ENCODE peak calls at places on chromosomes 12 and 14, in eight cellular contexts. One of them, this sample, is unnamed.

GRCh38 chr12:109786799-109787198 is 46.4 kb downstream of the TRPV4 start:
- DNase-seq in endothelial cell: no peak
- DNase-seq in Caco-2: no peak
- DNase-seq in hepatocyte: no peak
- DNase-seq in heart left ventricle: no peak
- DNase-seq in cardiac fibroblast: no peak
- DNase-seq in IMR-90: no peak
- DNase-seq in GM20000: no peak
- DNase-seq in this sample: no peak

GRCh38 chr12:120085920-120086319 is 30.6 kb downstream of the RAB35 start:
- DNase-seq in endothelial cell: no peak
- DNase-seq in Caco-2: no peak
- DNase-seq in hepatocyte: no peak
- DNase-seq in heart left ventricle: no peak
- DNase-seq in cardiac fibroblast: no peak
- DNase-seq in IMR-90: no peak
- DNase-seq in GM20000: no peak
- DNase-seq in this sample: no peak

GRCh38 chr12:124477109-124477915 is 90.1 kb downstream of the NCOR2 start:
- DNase-seq in endothelial cell: no peak
- DNase-seq in Caco-2: no peak
- DNase-seq in hepatocyte: no peak
- DNase-seq in heart left ventricle: no peak
- DNase-seq in cardiac fibroblast: peak; percentile 17
- DNase-seq in IMR-90: no peak
- DNase-seq in GM20000: no peak
- DNase-seq in this sample: no peak

GRCh38 chr14:61696753-61697318 is 1.5 kb downstream of the HIF1A start:
- DNase-seq in endothelial cell: no peak
- DNase-seq in Caco-2: no peak
- DNase-seq in hepatocyte: no peak
- DNase-seq in heart left ventricle: no peak
- DNase-seq in cardiac fibroblast: peak; percentile 73
- DNase-seq in IMR-90: no peak
- DNase-seq in GM20000: no peak
- DNase-seq in this sample: no peak

GRCh38 chr12:122980192-122981035 is at the start of gene ARL6IP4:
- DNase-seq in endothelial cell: peak; percentile 69
- DNase-seq in Caco-2: no peak
- DNase-seq in hepatocyte: peak; percentile 82
- DNase-seq in heart left ventricle: peak; percentile 86
- DNase-seq in cardiac fibroblast: peak; percentile 61
- DNase-seq in IMR-90: peak; percentile 54
- DNase-seq in GM20000: peak; percentile 94
- DNase-seq in this sample: peak; percentile 33

GRCh38 chr12:43653289-43653915 is 101.4 kb upstream of the ADAMTS20 start:
- DNase-seq in endothelial cell: no peak
- DNase-seq in Caco-2: no peak
- DNase-seq in hepatocyte: no peak
- DNase-seq in heart left ventricle: no peak
- DNase-seq in cardiac fibroblast: no peak
- DNase-seq in IMR-90: no peak
- DNase-seq in GM20000: no peak
- DNase-seq in this sample: no peak

GRCh38 chr14:22489957-22490950 is 98.8 kb downstream of the DAD1 start:
- DNase-seq in endothelial cell: no peak
- DNase-seq in Caco-2: no peak
- DNase-seq in hepatocyte: no peak
- DNase-seq in heart left ventricle: no peak
- DNase-seq in cardiac fibroblast: no peak
- DNase-seq in IMR-90: no peak
- DNase-seq in GM20000: no peak
- DNase-seq in this sample: no peak

GRCh38 chr14:94568186-94568585 is 6.9 kb downstream of the SERPINA4 start:
- DNase-seq in endothelial cell: no peak
- DNase-seq in Caco-2: no peak
- DNase-seq in hepatocyte: no peak
- DNase-seq in heart left ventricle: no peak
- DNase-seq in cardiac fibroblast: no peak
- DNase-seq in IMR-90: no peak
- DNase-seq in GM20000: no peak
- DNase-seq in this sample: no peak

GRCh38 chr14:20195911-20196310 is 5.2 kb downstream of the OR11G2 start:
- DNase-seq in endothelial cell: no peak
- DNase-seq in Caco-2: no peak
- DNase-seq in hepatocyte: no peak
- DNase-seq in heart left ventricle: no peak
- DNase-seq in cardiac fibroblast: no peak
- DNase-seq in IMR-90: no peak
- DNase-seq in GM20000: no peak
- DNase-seq in this sample: no peak

GRCh38 chr12:42421844-42422779 is 96.1 kb downstream of the PPHLN1 start:
- DNase-seq in endothelial cell: no peak
- DNase-seq in Caco-2: no peak
- DNase-seq in hepatocyte: no peak
- DNase-seq in heart left ventricle: no peak
- DNase-seq in cardiac fibroblast: peak; percentile 86
- DNase-seq in IMR-90: peak; percentile 90
- DNase-seq in GM20000: peak; percentile 49
- DNase-seq in this sample: no peak

GRCh38 chr12:130401703-130402102 is 64.0 kb downstream of the PIWIL1 start:
- DNase-seq in endothelial cell: no peak
- DNase-seq in Caco-2: no peak
- DNase-seq in hepatocyte: peak; percentile 45
- DNase-seq in heart left ventricle: no peak
- DNase-seq in cardiac fibroblast: no peak
- DNase-seq in IMR-90: no peak
- DNase-seq in GM20000: no peak
- DNase-seq in this sample: no peak

GRCh38 chr12:55019784-55020183 is at the start of gene NEUROD4:
- DNase-seq in endothelial cell: peak; percentile 85
- DNase-seq in Caco-2: peak; percentile 73
- DNase-seq in hepatocyte: peak; percentile 87
- DNase-seq in heart left ventricle: peak; percentile 61
- DNase-seq in cardiac fibroblast: peak; percentile 68
- DNase-seq in IMR-90: peak; percentile 52
- DNase-seq in GM20000: peak; percentile 31
- DNase-seq in this sample: peak; percentile 4

GRCh38 chr12:674272-674781 is 11.1 kb upstream of the NINJ2 start:
- DNase-seq in endothelial cell: no peak
- DNase-seq in Caco-2: no peak
- DNase-seq in hepatocyte: no peak
- DNase-seq in heart left ventricle: no peak
- DNase-seq in cardiac fibroblast: peak; percentile 22
- DNase-seq in IMR-90: peak; percentile 16
- DNase-seq in GM20000: peak; percentile 58
- DNase-seq in this sample: peak; percentile 28

GRCh38 chr12:67299936-67300335 is 30.8 kb downstream of the CAND1 start:
- DNase-seq in endothelial cell: no peak
- DNase-seq in Caco-2: no peak
- DNase-seq in hepatocyte: no peak
- DNase-seq in heart left ventricle: no peak
- DNase-seq in cardiac fibroblast: no peak
- DNase-seq in IMR-90: no peak
- DNase-seq in GM20000: no peak
- DNase-seq in this sample: no peak

GRCh38 chr12:102438047-102438822 is 42.1 kb downstream of the IGF1 start:
- DNase-seq in endothelial cell: no peak
- DNase-seq in Caco-2: no peak
- DNase-seq in hepatocyte: no peak
- DNase-seq in heart left ventricle: no peak
- DNase-seq in cardiac fibroblast: peak; percentile 6
- DNase-seq in IMR-90: peak; percentile 73
- DNase-seq in GM20000: no peak
- DNase-seq in this sample: no peak

GRCh38 chr14:28754209-28754985 is 12.2 kb upstream of the FOXG1 start:
- DNase-seq in endothelial cell: peak; percentile 60
- DNase-seq in Caco-2: no peak
- DNase-seq in hepatocyte: peak; percentile 64
- DNase-seq in heart left ventricle: no peak
- DNase-seq in cardiac fibroblast: peak; percentile 69
- DNase-seq in IMR-90: peak; percentile 48
- DNase-seq in GM20000: no peak
- DNase-seq in this sample: no peak

GRCh38 chr12:54017845-54018607 is 9.2 kb downstream of the HOXC8 start:
- DNase-seq in endothelial cell: peak; percentile 66
- DNase-seq in Caco-2: peak; percentile 87
- DNase-seq in hepatocyte: peak; percentile 92
- DNase-seq in heart left ventricle: peak; percentile 86
- DNase-seq in cardiac fibroblast: peak; percentile 17
- DNase-seq in IMR-90: peak; percentile 33
- DNase-seq in GM20000: peak; percentile 96
- DNase-seq in this sample: peak; percentile 67

GRCh38 chr12:54016478-54016964 is 7.7 kb downstream of the HOXC8 start:
- DNase-seq in endothelial cell: no peak
- DNase-seq in Caco-2: peak; percentile 57
- DNase-seq in hepatocyte: peak; percentile 76
- DNase-seq in heart left ventricle: no peak
- DNase-seq in cardiac fibroblast: no peak
- DNase-seq in IMR-90: peak; percentile 11
- DNase-seq in GM20000: no peak
- DNase-seq in this sample: no peak

GRCh38 chr12:54018608-54018984 is 9.6 kb upstream of the HOXC6 start:
- DNase-seq in endothelial cell: no peak
- DNase-seq in Caco-2: no peak
- DNase-seq in hepatocyte: no peak
- DNase-seq in heart left ventricle: no peak
- DNase-seq in cardiac fibroblast: no peak
- DNase-seq in IMR-90: no peak
- DNase-seq in GM20000: no peak
- DNase-seq in this sample: no peak

GRCh38 chr12:54016051-54016450 is 7.3 kb downstream of the HOXC8 start:
- DNase-seq in endothelial cell: no peak
- DNase-seq in Caco-2: no peak
- DNase-seq in hepatocyte: no peak
- DNase-seq in heart left ventricle: no peak
- DNase-seq in cardiac fibroblast: no peak
- DNase-seq in IMR-90: no peak
- DNase-seq in GM20000: no peak
- DNase-seq in this sample: no peak

GRCh38 chr12:54017027-54017788 is 8.4 kb downstream of the HOXC8 start:
- DNase-seq in endothelial cell: no peak
- DNase-seq in Caco-2: peak; percentile 59
- DNase-seq in hepatocyte: no peak
- DNase-seq in heart left ventricle: no peak
- DNase-seq in cardiac fibroblast: no peak
- DNase-seq in IMR-90: no peak
- DNase-seq in GM20000: peak; percentile 72
- DNase-seq in this sample: no peak
- TF ChIP-seq CTCF in endothelial cell: no peak
- TF ChIP-seq CTCF in Caco-2: peak; percentile 19
- TF ChIP-seq CTCF in hepatocyte: no peak
- TF ChIP-seq CTCF in heart left ventricle: no peak
- TF ChIP-seq CTCF in cardiac fibroblast: no peak
- TF ChIP-seq CTCF in IMR-90: no peak
- TF ChIP-seq CTCF in GM20000: no peak
- TF ChIP-seq CTCF in this sample: no peak

GRCh38 chr12:29858270-29858786 is 74.6 kb upstream of the TMTC1 start:
- DNase-seq in endothelial cell: no peak
- DNase-seq in Caco-2: no peak
- DNase-seq in hepatocyte: no peak
- DNase-seq in heart left ventricle: no peak
- DNase-seq in cardiac fibroblast: no peak
- DNase-seq in IMR-90: no peak
- DNase-seq in GM20000: no peak
- DNase-seq in this sample: no peak
- TF ChIP-seq CTCF in endothelial cell: no peak
- TF ChIP-seq CTCF in Caco-2: no peak
- TF ChIP-seq CTCF in hepatocyte: no peak
- TF ChIP-seq CTCF in heart left ventricle: no peak
- TF ChIP-seq CTCF in cardiac fibroblast: no peak
- TF ChIP-seq CTCF in IMR-90: no peak
- TF ChIP-seq CTCF in GM20000: no peak
- TF ChIP-seq CTCF in this sample: no peak

DNA sequence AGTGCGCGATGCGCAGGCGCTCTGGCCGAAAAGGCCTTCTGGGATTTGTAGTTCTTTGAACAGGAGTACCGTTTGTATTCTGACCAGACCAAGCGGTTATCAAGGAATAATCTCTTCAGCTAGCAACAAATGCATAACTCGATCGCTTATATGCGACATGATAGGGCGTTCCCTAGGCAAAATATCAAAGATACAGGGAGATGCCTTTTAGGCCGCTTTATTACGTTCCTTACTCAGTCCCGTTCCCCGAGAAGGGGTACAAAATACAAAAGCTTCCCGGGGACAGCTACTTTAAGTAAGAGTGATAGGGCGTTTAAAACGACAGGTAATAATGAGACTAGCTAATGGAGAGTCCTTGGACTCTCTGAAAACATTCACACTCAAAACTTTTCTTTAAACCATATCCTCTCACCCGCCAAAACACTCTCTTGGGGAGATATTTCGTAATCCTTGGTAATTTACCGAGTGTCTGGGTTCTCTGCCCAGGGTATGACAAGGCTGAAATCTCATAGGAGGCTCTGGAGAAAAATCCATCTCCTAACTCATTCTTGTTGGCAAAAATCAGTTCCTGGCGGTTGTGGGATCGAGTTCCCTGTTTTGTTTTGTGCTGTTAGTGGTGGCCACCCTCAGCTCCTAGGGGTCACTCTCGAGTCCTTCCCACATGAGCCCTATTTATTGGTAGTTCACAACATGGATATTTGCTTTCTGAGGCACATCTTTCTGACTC is 412 bp upstream of the SNW1 start:
- DNase-seq in endothelial cell: peak; percentile 53
- DNase-seq in Caco-2: peak; percentile 51
- DNase-seq in hepatocyte: peak; percentile 11
- DNase-seq in heart left ventricle: no peak
- DNase-seq in cardiac fibroblast: peak; percentile 95
- DNase-seq in IMR-90: peak; percentile 36
- DNase-seq in GM20000: no peak
- DNase-seq in this sample: peak; percentile 83
- TF ChIP-seq CTCF in endothelial cell: peak; percentile 23
- TF ChIP-seq CTCF in Caco-2: peak; percentile 36
- TF ChIP-seq CTCF in hepatocyte: peak; percentile 8
- TF ChIP-seq CTCF in heart left ventricle: no peak
- TF ChIP-seq CTCF in cardiac fibroblast: peak; percentile 22
- TF ChIP-seq CTCF in IMR-90: peak; percentile 33
- TF ChIP-seq CTCF in GM20000: peak; percentile 25
- TF ChIP-seq CTCF in this sample: no peak

DNA sequence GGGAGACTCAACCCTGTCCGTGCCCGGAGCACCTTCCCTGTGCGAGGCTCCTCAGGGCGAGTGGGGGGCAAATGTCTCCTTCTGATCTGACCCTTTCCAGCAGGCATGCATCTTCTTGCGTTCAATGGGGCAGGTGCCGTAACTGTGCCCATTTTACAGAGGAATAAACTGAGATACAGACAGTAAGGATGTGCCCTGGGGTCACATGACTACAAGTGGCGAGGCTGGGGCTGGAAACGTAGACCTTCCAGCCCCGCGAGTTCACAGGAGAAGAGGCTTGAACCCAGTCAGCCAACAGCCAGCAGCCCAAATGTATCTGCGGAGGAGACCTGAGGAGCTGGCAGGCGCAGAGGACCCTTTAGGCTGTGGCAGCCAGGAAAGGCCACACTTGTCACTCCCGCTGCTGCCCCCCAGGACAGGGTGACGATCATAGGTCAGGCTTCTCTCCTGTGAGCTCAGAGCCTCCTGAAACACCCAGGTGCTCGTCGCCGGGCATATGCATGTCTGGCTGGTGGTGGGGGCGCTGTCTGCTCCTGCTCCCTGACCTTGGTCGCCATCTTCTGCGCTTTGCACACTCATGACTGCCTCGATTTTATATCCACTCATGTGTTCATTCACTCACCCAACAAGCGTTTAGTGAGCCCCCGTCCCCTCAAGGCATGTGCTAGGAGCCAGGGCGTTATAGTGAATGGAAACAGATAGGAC is 41.7 kb downstream of the CCDC88C start:
- DNase-seq in endothelial cell: no peak
- DNase-seq in Caco-2: no peak
- DNase-seq in hepatocyte: no peak
- DNase-seq in heart left ventricle: peak; percentile 31
- DNase-seq in cardiac fibroblast: no peak
- DNase-seq in IMR-90: no peak
- DNase-seq in GM20000: no peak
- DNase-seq in this sample: no peak
- TF ChIP-seq CTCF in endothelial cell: no peak
- TF ChIP-seq CTCF in Caco-2: no peak
- TF ChIP-seq CTCF in hepatocyte: no peak
- TF ChIP-seq CTCF in heart left ventricle: no peak
- TF ChIP-seq CTCF in cardiac fibroblast: no peak
- TF ChIP-seq CTCF in IMR-90: no peak
- TF ChIP-seq CTCF in GM20000: no peak
- TF ChIP-seq CTCF in this sample: no peak

This sample was measured in CD4-positive, alpha-beta T cell.